ENCODE peak calls at places on chromosomes 4 and X, in five cellular contexts. One of them, this sample, is unnamed.

GRCh38 chr4:43316813-43317212 is 424.3 kb downstream of the GRXCR1 start:
- DNase-seq in MM.1S: no peak
- DNase-seq in Karpas-422: no peak
- DNase-seq in endothelial cell of umbilical vein: no peak
- DNase-seq in neural progenitor cell: no peak
- DNase-seq in this sample: no peak

GRCh38 chrX:113868169-113868568 is 715.7 kb upstream of the HTR2C start:
- DNase-seq in MM.1S: peak; percentile 21
- DNase-seq in Karpas-422: no peak
- DNase-seq in endothelial cell of umbilical vein: no peak
- DNase-seq in neural progenitor cell: no peak
- DNase-seq in this sample: peak; percentile 1

GRCh38 chr4:83010111-83010521 is 507 bp downstream of the LIN54 start:
- DNase-seq in MM.1S: peak; percentile 30
- DNase-seq in Karpas-422: peak; percentile 46
- DNase-seq in endothelial cell of umbilical vein: peak; percentile 56
- DNase-seq in neural progenitor cell: no peak
- DNase-seq in this sample: peak; percentile 51

GRCh38 chr4:186104114-186104894 is at the start of gene FAM149A:
- DNase-seq in MM.1S: peak; percentile 83
- DNase-seq in Karpas-422: no peak
- DNase-seq in endothelial cell of umbilical vein: no peak
- DNase-seq in neural progenitor cell: peak; percentile 57
- DNase-seq in this sample: peak; percentile 83

GRCh38 chr4:39526283-39526682 is 956 bp downstream of the UGDH start:
- DNase-seq in MM.1S: no peak
- DNase-seq in Karpas-422: peak; percentile 48
- DNase-seq in endothelial cell of umbilical vein: no peak
- DNase-seq in neural progenitor cell: peak; percentile 33
- DNase-seq in this sample: no peak

GRCh38 chr4:3276961-3277360 is 15.9 kb upstream of the RGS12 start:
- DNase-seq in MM.1S: no peak
- DNase-seq in Karpas-422: no peak
- DNase-seq in endothelial cell of umbilical vein: no peak
- DNase-seq in neural progenitor cell: no peak
- DNase-seq in this sample: no peak

GRCh38 chr4:114558446-114559020 is 40.1 kb upstream of the UGT8 start:
- DNase-seq in MM.1S: no peak
- DNase-seq in Karpas-422: no peak
- DNase-seq in endothelial cell of umbilical vein: no peak
- DNase-seq in neural progenitor cell: peak; percentile 18
- DNase-seq in this sample: peak; percentile 74

GRCh38 chr4:173281001-173281400 is 53.2 kb downstream of the HMGB2 start:
- DNase-seq in MM.1S: no peak
- DNase-seq in Karpas-422: no peak
- DNase-seq in endothelial cell of umbilical vein: no peak
- DNase-seq in neural progenitor cell: no peak
- DNase-seq in this sample: no peak

GRCh38 chr4:46999584-46999983 is 6.2 kb upstream of the GABRA4 start:
- DNase-seq in MM.1S: no peak
- DNase-seq in Karpas-422: no peak
- DNase-seq in endothelial cell of umbilical vein: no peak
- DNase-seq in neural progenitor cell: no peak
- DNase-seq in this sample: no peak

GRCh38 chrX:99761731-99762130 is 648.3 kb downstream of the PCDH19 start:
- DNase-seq in MM.1S: no peak
- DNase-seq in Karpas-422: no peak
- DNase-seq in endothelial cell of umbilical vein: no peak
- DNase-seq in neural progenitor cell: no peak
- DNase-seq in this sample: no peak

GRCh38 chrX:71828086-71828485 is 64.9 kb downstream of the CXorf49B start:
- DNase-seq in MM.1S: no peak
- DNase-seq in Karpas-422: no peak
- DNase-seq in endothelial cell of umbilical vein: no peak
- DNase-seq in neural progenitor cell: no peak
- DNase-seq in this sample: no peak

GRCh38 chrX:22634081-22634480 is 361.4 kb downstream of the CBLL2 start:
- DNase-seq in MM.1S: no peak
- DNase-seq in Karpas-422: no peak
- DNase-seq in endothelial cell of umbilical vein: no peak
- DNase-seq in neural progenitor cell: no peak
- DNase-seq in this sample: peak; percentile 0

GRCh38 chrX:118216086-118216485 is 99.5 kb upstream of the KLHL13 start:
- DNase-seq in MM.1S: no peak
- DNase-seq in Karpas-422: no peak
- DNase-seq in endothelial cell of umbilical vein: peak; percentile 86
- DNase-seq in neural progenitor cell: no peak
- DNase-seq in this sample: no peak

GRCh38 chr4:530017-530781 is 31.2 kb downstream of the PIGG start:
- DNase-seq in MM.1S: no peak
- DNase-seq in Karpas-422: no peak
- DNase-seq in endothelial cell of umbilical vein: no peak
- DNase-seq in neural progenitor cell: no peak
- DNase-seq in this sample: no peak

GRCh38 chr4:85210353-85210752 is 243.9 kb upstream of the WDFY3 start:
- DNase-seq in MM.1S: no peak
- DNase-seq in Karpas-422: no peak
- DNase-seq in endothelial cell of umbilical vein: no peak
- DNase-seq in neural progenitor cell: no peak
- DNase-seq in this sample: no peak

GRCh38 chr4:168835880-168836454 is 174.1 kb downstream of the CBR4 start:
- DNase-seq in MM.1S: no peak
- DNase-seq in Karpas-422: no peak
- DNase-seq in endothelial cell of umbilical vein: no peak
- DNase-seq in neural progenitor cell: no peak
- DNase-seq in this sample: no peak
- H3K4me3 ChIP-seq in MM.1S: no peak overlapping the region
- H3K4me3 ChIP-seq in Karpas-422: no peak overlapping the region
- H3K4me3 ChIP-seq in endothelial cell of umbilical vein: no peak overlapping the region
- H3K4me3 ChIP-seq in neural progenitor cell: no peak overlapping the region
- H3K4me3 ChIP-seq in this sample: no peak overlapping the region

DNA sequence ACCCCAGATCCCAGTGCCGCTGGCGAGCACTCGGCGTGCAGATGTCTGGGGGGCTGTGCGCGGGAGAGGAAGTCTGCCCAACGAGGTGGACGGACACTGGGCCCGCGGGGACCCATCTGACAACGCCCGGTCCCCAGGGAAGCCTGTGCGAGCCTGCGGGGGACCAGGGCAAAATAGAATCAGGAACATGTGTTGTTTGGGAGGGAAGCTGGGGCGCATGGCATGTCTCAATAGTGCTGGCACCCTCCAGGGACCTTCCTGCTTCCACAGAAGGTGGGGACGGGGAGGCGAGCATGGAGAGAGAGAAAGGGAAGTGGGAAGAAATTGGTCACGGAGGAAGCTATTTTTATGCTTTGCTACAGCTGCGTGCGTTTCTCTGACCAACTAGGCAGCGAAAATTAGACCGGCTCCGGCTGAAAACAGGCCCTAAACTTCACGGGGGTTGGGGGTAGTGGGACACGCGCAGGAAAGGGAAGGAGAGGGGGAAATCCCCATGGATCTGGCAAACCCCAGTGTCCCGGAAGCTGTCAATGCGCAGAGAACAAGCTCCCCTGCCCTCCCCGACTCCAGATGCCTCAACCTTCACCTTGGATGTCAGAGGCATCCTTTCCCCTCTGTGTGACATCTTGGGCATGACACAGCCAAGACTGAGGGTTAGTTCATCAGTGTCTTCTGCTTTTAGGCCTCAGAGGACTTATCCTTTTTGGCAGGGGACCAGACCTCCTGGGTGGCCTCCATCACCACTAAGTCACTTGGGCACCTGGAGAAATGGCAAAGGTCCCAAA is 169.8 kb upstream of the BCOR start:
- DNase-seq in MM.1S: no peak
- DNase-seq in Karpas-422: no peak
- DNase-seq in endothelial cell of umbilical vein: peak; percentile 3
- DNase-seq in neural progenitor cell: no peak
- DNase-seq in this sample: no peak
- H2AFZ ChIP-seq in MM.1S: peak overlapping the region; percentile 69
- H2AFZ ChIP-seq in Karpas-422: no peak overlapping the region
- H2AFZ ChIP-seq in endothelial cell of umbilical vein: peak overlapping the region; percentile 16
- H2AFZ ChIP-seq in neural progenitor cell: peak overlapping the region; percentile 93
- H2AFZ ChIP-seq in this sample: no peak overlapping the region

DNA sequence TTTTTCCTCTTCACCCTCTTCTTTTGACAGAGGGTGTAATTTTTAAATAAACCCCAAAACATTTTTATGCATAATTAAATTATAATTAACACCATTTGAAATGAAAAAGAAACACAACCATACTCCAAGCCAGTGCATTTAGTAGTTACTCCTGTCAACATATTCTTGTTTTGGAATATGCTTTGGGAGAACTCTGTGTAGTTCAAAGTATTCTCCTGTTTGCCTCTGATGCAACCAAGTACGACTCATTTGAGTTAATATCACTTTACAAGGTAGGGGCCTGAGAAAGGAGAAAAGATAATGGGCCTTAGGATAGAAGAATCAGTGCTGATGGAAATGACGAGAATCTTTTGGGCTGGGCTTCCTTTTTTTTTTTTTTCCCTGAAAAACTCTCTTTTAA is 2.7 kb downstream of the PTPN13 start:
- DNase-seq in MM.1S: no peak
- DNase-seq in Karpas-422: no peak
- DNase-seq in endothelial cell of umbilical vein: no peak
- DNase-seq in neural progenitor cell: no peak
- DNase-seq in this sample: no peak
- H3K4me3 ChIP-seq in MM.1S: no peak overlapping the region
- H3K4me3 ChIP-seq in Karpas-422: no peak overlapping the region
- H3K4me3 ChIP-seq in endothelial cell of umbilical vein: no peak overlapping the region
- H3K4me3 ChIP-seq in neural progenitor cell: peak overlapping the region; percentile 91
- H3K4me3 ChIP-seq in this sample: peak overlapping the region; percentile 95

GRCh38 chr4:55017406-55017805 is 108.0 kb downstream of the KDR start:
- DNase-seq in MM.1S: no peak
- DNase-seq in Karpas-422: no peak
- DNase-seq in endothelial cell of umbilical vein: no peak
- DNase-seq in neural progenitor cell: no peak
- DNase-seq in this sample: no peak
- H2AFZ ChIP-seq in MM.1S: no peak overlapping the region
- H2AFZ ChIP-seq in Karpas-422: no peak overlapping the region
- H2AFZ ChIP-seq in endothelial cell of umbilical vein: no peak overlapping the region
- H2AFZ ChIP-seq in neural progenitor cell: no peak overlapping the region
- H2AFZ ChIP-seq in this sample: peak overlapping the region; percentile 87